ENCODE peak calls at places on chromosomes 5 and 9, in four cellular contexts. C, R, H and E are unnamed samples.
A peak's percentile ranks its signal among the peaks of the same experiment; 100 is the strongest.

GRCh38 chr5:122154910-122155309 is 25.6 kb downstream of the ZNF474 start:
- DNase-seq in C (no peak), R (peak; percentile 88), H (no peak), E (peak; percentile 62)

GRCh38 chr9:127955294-127956015 is 17.8 kb upstream of the DPM2 start:
- DNase-seq in C (peak; percentile 62), R (no peak), H (peak; percentile 93), E (no peak)

GRCh38 chr9:69555802-69556201 is 116.4 kb downstream of the APBA1 start:
- DNase-seq in C (no peak), R (no peak), H (no peak), E (no peak)

GRCh38 chr9:122261469-122261881 is 3.2 kb downstream of the RBM18 start:
- DNase-seq in C (no peak), R (peak; percentile 71), H (no peak), E (peak; percentile 94)

GRCh38 chr5:132820162-132820754 is 7.2 kb downstream of the SOWAHA start:
- DNase-seq in C (peak; percentile 93), R (peak; percentile 94), H (peak; percentile 92), E (peak; percentile 100)

GRCh38 chr5:168947212-168947868 is 353.6 kb downstream of the SLIT3 start:
- DNase-seq in C (peak; percentile 26), R (peak; percentile 43), H (peak; percentile 82), E (peak; percentile 93)

GRCh38 chr9:36036780-36037579 is at the start of gene RECK:
- DNase-seq in C (peak; percentile 97), R (peak; percentile 68), H (peak; percentile 93), E (peak; percentile 97)

GRCh38 chr9:71909887-71910601 is 949 bp downstream of the ABHD17B start:
- DNase-seq in C (no peak), R (peak; percentile 28), H (peak; percentile 56), E (peak; percentile 57)

GRCh38 chr5:147578228-147579024 is 68.6 kb upstream of the DPYSL3 start:
- DNase-seq in C (peak; percentile 79), R (peak; percentile 78), H (no peak), E (peak; percentile 19)

GRCh38 chr5:126182901-126183695 is 240.1 kb upstream of the GRAMD2B start:
- DNase-seq in C (no peak), R (no peak), H (no peak), E (no peak)

GRCh38 chr9:134557331-134557730 is 84.3 kb upstream of the COL5A1 start:
- DNase-seq in C (no peak), R (no peak), H (peak; percentile 17), E (peak; percentile 77)

GRCh38 chr5:173833200-173833599 is 54.9 kb upstream of the CPEB4 start:
- DNase-seq in C (no peak), R (no peak), H (no peak), E (no peak)

GRCh38 chr9:73441890-73442818 is 290.5 kb downstream of the ANXA1 start:
- DNase-seq in C (no peak), R (no peak), H (peak; percentile 52), E (no peak)

GRCh38 chr5:173155912-173156311 is 11.6 kb downstream of the BNIP1 start:
- DNase-seq in C (no peak), R (no peak), H (no peak), E (no peak)

GRCh38 chr9:21828853-21829405 is 26.5 kb downstream of the MTAP start:
- DNase-seq in C (no peak), R (no peak), H (no peak), E (no peak)

GRCh38 chr9:78788101-78788500 is 491.2 kb downstream of the PSAT1 start:
- DNase-seq in C (no peak), R (peak; percentile 23), H (no peak), E (no peak)

GRCh38 chr9:107105784-107106183 is 177.3 kb upstream of the RAD23B start:
- DNase-seq in C (no peak), R (no peak), H (no peak), E (no peak)

GRCh38 chr5:141496038-141496437 is 7.2 kb downstream of the PCDHGC5 start:
- DNase-seq in C (no peak), R (no peak), H (peak; percentile 77), E (no peak)

GRCh38 chr9:21741151-21741550 is 61.3 kb upstream of the MTAP start:
- DNase-seq in C (no peak), R (no peak), H (no peak), E (no peak)

GRCh38 chr5:75052461-75053285 is at the start of gene GCNT4:
- DNase-seq in C (peak; percentile 51), R (peak; percentile 41), H (peak; percentile 51), E (peak; percentile 83)

GRCh38 chr9:129867138-129868032 is 32.1 kb downstream of the USP20 start:
- DNase-seq in C (no peak), R (no peak), H (peak; percentile 56), E (peak; percentile 75)

GRCh38 chr9:129866373-129867137 is 31.3 kb downstream of the USP20 start:
- DNase-seq in C (no peak), R (no peak), H (no peak), E (peak; percentile 74)

GRCh38 chr9:129868033-129868395 is 32.8 kb downstream of the USP20 start:
- DNase-seq in C (no peak), R (no peak), H (no peak), E (peak; percentile 57)

GRCh38 chr9:129869585-129870501 is 34.6 kb downstream of the USP20 start:
- DNase-seq in C (no peak), R (no peak), H (peak; percentile 25), E (peak; percentile 55)

DNA sequence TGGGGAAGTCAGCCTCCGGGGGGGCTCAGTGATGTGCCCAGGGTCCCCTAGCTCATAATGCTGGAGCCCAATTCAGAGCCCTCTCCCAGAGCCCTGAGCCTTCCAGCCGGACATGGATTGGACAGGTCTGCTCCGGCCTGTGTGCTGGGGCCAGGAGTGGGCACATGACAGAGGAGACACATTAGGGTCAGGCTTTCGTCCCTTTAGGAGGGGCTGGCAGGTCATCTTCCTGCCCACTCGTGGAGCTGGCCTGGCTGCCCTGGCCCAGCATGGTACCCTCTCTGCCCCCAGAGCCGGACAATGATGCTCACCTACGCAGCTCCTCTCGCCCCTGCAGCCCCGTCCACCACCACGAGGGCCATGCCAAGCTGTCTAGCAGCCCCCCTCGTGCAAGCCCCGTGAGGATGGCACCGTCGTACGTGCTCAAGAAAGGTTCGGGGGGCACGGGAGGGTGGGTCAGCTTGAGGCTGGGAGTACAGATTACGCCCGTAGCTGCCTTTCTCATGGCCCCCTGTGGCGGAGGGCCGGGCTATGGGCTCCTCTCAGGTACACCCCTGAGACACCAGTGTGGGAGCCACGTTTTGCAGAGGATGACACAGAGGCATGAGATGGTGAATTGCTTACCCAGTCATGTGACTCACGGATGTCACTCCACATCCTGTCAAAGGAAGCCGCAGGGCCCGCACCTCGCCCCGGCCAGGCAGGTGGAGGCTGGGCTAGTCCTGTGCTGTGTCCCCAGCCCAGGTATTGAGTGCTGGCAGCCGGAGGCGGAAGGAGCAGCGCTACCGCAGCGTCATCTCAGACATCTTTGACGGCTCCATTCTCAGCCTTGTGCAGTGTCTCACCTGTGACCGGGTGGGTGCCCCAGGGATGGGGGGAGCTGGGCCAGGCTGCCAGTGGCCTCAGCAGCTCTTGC is 33.6 kb downstream of the USP20 start:
- DNase-seq in C (no peak), R (no peak), H (peak; percentile 33), E (peak; percentile 74)
- H3K4me1 ChIP-seq in C (peaks cover 4% of the 10 kb centered on the region), R (no peaks in the 10 kb centered on the region), H (no peaks in the 10 kb centered on the region), E (no peaks in the 10 kb centered on the region)

GRCh38 chr5:137155621-137156020 is 343.5 kb downstream of the SPOCK1 start:
- DNase-seq in C (no peak), R (no peak), H (peak; percentile 17), E (no peak)
- H3K4me2 ChIP-seq in C (no peak overlapping the region), R (no peak overlapping the region), H (no peak overlapping the region), E (no peak overlapping the region)

GRCh38 chr5:159089675-159090074 is 10.0 kb downstream of the EBF1 start:
- DNase-seq in C (no peak), R (no peak), H (no peak), E (no peak)

GRCh38 chr5:159091051-159091450 is 8.7 kb downstream of the EBF1 start:
- DNase-seq in C (no peak), R (no peak), H (no peak), E (no peak)

GRCh38 chr5:159094745-159095144 is 5.0 kb downstream of the EBF1 start:
- DNase-seq in C (no peak), R (peak; percentile 85), H (peak; percentile 47), E (peak; percentile 91)

GRCh38 chr5:159091596-159091995 is 8.1 kb downstream of the EBF1 start:
- DNase-seq in C (no peak), R (no peak), H (no peak), E (no peak)

DNA sequence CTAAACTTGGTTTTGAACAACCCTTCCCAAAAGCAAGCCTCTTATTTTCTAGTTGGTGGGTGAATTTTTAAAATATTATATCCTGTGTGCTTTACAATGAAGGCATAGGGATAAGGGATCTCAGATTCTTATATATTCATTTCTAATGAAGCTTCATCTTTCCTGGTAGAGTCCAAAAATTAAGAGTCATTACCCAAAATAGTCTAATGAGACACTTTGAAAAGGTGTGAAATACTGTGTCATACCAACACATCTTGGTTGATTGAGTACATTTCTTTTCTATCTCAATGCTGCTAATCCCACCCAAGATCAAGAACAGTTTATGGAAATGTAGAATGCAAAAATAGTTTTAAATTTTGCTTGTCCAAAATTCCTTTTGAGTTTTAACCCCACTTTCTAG is 7.4 kb downstream of the EBF1 start:
- DNase-seq in C (no peak), R (no peak), H (no peak), E (peak; percentile 21)
- H3K4me1 ChIP-seq in C (no peaks in the 10 kb centered on the region), R (peaks cover 2% of the 10 kb centered on the region), H (no peaks in the 10 kb centered on the region), E (peaks cover 51% of the 10 kb centered on the region)

DNA sequence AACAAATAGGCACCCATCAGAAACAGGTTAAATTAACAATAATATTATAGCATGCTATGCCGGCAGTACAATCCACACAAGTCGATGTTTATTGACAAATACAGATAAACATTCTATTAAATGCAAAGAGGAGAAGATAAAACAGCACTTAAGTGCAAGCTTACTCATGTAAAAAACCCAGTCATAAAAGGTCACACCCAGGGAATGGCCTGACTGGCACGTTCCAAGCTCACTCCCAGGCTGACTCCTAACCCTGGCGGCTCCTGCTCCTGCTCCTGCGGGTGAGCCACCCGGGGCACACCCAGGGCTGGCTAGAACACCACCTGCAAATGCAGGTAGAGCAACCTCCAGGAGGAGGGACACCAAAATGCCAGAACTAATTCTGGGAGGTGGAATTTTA is 66.9 kb downstream of the SEMA4D start:
- DNase-seq in C (peak; percentile 88), R (no peak), H (no peak), E (peak; percentile 74)
- H3K4me2 ChIP-seq in C (no peak overlapping the region), R (no peak overlapping the region), H (no peak overlapping the region), E (no peak overlapping the region)

DNA sequence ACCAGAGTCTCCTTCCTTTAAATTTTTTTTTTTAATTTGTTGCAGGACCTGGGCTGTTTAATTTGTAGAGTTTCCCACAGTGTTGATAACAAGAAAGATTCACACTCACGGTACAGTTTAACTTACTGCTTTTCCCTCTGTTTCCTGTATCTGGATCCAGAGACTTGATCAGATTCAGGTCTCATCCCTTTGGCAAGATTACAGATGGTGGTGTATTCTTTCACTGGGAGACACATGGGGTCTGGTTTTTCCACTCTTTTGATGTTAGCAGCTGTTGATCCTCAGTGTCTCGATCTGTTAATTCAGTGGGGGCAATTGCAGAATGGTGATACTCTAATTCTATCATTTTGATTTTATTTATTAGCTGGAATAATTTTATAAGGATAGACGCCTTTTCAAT is 75.4 kb upstream of the TNFAIP8 start:
- DNase-seq in C (no peak), R (no peak), H (no peak), E (no peak)
- H3K4me1 ChIP-seq in C (peaks cover 10% of the 10 kb centered on the region), R (no peaks in the 10 kb centered on the region), H (no peaks in the 10 kb centered on the region), E (peaks cover 6% of the 10 kb centered on the region)